ENCODE peak calls at places on chromosomes 1 and 21, in eight cellular contexts. M, P, J, K, L, N, F and Y are unnamed samples.
A peak's percentile ranks its signal among the peaks of the same experiment; 100 is the strongest.

GRCh38 chr1:8962812-8963669 is 17.4 kb downstream of the CA6 start:
- DNase-seq in M (no peak), P (no peak), J (no peak), K (peak; percentile 10), L (peak; percentile 50), N (peak; percentile 37), F (peak; percentile 73), Y (no peak)

GRCh38 chr1:25821112-25821476 is 1.3 kb downstream of the MTFR1L start:
- DNase-seq in M (no peak), P (no peak), J (no peak), K (no peak), L (no peak), N (no peak), F (no peak), Y (no peak)

GRCh38 chr1:235646463-235646862 is 3.1 kb downstream of the GNG4 start:
- DNase-seq in M (no peak), P (no peak), J (peak; percentile 58), K (no peak), L (no peak), N (no peak), F (no peak), Y (no peak)

GRCh38 chr1:44262414-44262813 is 49.1 kb downstream of the DMAP1 start:
- DNase-seq in M (no peak), P (no peak), J (no peak), K (no peak), L (no peak), N (no peak), F (no peak), Y (no peak)

GRCh38 chr1:165501351-165501974 is 42.3 kb upstream of the LRRC52 start:
- DNase-seq in M (no peak), P (no peak), J (no peak), K (no peak), L (no peak), N (no peak), F (no peak), Y (no peak)

GRCh38 chr1:223831755-223832636 is 13.8 kb downstream of the TP53BP2 start:
- DNase-seq in M (no peak), P (no peak), J (no peak), K (no peak), L (peak; percentile 39), N (no peak), F (peak; percentile 24), Y (no peak)

GRCh38 chr21:40658237-40658636 is 188.7 kb downstream of the DSCAM start:
- DNase-seq in M (no peak), P (no peak), J (peak; percentile 29), K (no peak), L (no peak), N (no peak), F (no peak), Y (no peak)

GRCh38 chr1:243974451-243975292 is 76.4 kb upstream of the ZBTB18 start:
- DNase-seq in M (no peak), P (no peak), J (no peak), K (no peak), L (peak; percentile 20), N (no peak), F (no peak), Y (no peak)

GRCh38 chr1:222165625-222166024 is 382.3 kb downstream of the HHIPL2 start:
- DNase-seq in M (no peak), P (no peak), J (no peak), K (no peak), L (no peak), N (no peak), F (no peak), Y (no peak)

GRCh38 chr1:16442941-16443340 is 2.4 kb downstream of the NECAP2 start:
- DNase-seq in M (no peak), P (no peak), J (no peak), K (no peak), L (no peak), N (no peak), F (peak; percentile 38), Y (no peak)

GRCh38 chr1:111366256-111366655 is 61.3 kb downstream of the OVGP1 start:
- DNase-seq in M (no peak), P (no peak), J (no peak), K (no peak), L (peak; percentile 20), N (no peak), F (no peak), Y (no peak)

GRCh38 chr1:204080163-204080903 is 7.4 kb downstream of the SOX13 start:
- DNase-seq in M (no peak), P (peak; percentile 97), J (peak; percentile 50), K (no peak), L (peak; percentile 95), N (no peak), F (no peak), Y (peak; percentile 97)

GRCh38 chr1:226274138-226274537 is 34.8 kb downstream of the LIN9 start:
- DNase-seq in M (no peak), P (no peak), J (no peak), K (no peak), L (no peak), N (no peak), F (no peak), Y (no peak)

GRCh38 chr1:166839600-166840308 is 479 bp downstream of the POGK start:
- DNase-seq in M (peak; percentile 53), P (peak; percentile 42), J (peak; percentile 76), K (peak; percentile 48), L (peak; percentile 82), N (peak; percentile 64), F (peak; percentile 54), Y (peak; percentile 62)

GRCh38 chr1:91749690-91750335 is 136.1 kb downstream of the TGFBR3 start:
- DNase-seq in M (no peak), P (no peak), J (no peak), K (no peak), L (no peak), N (no peak), F (no peak), Y (no peak)

GRCh38 chr1:212670882-212671281 is 28.8 kb downstream of the BATF3 start:
- DNase-seq in M (no peak), P (no peak), J (no peak), K (no peak), L (no peak), N (no peak), F (no peak), Y (no peak)

GRCh38 chr21:33971492-33972013 is 55.9 kb upstream of the ATP5PO start:
- DNase-seq in M (no peak), P (peak; percentile 29), J (no peak), K (no peak), L (no peak), N (no peak), F (no peak), Y (no peak)

GRCh38 chr1:109760581-109761226 is 3.0 kb downstream of the EPS8L3 start:
- DNase-seq in M (no peak), P (no peak), J (no peak), K (no peak), L (no peak), N (no peak), F (no peak), Y (peak; percentile 34)

GRCh38 chr1:212637902-212638301 is 29.3 kb downstream of the ATF3 start:
- DNase-seq in M (no peak), P (no peak), J (no peak), K (no peak), L (peak; percentile 38), N (no peak), F (no peak), Y (no peak)

GRCh38 chr1:218460367-218460766 is 115.2 kb downstream of the TGFB2 start:
- DNase-seq in M (no peak), P (no peak), J (no peak), K (no peak), L (peak; percentile 23), N (no peak), F (no peak), Y (no peak)

GRCh38 chr1:153348511-153349362 is at the start of gene PGLYRP4:
- DNase-seq in M (no peak), P (no peak), J (no peak), K (no peak), L (no peak), N (no peak), F (no peak), Y (no peak)

GRCh38 chr1:98991127-98992003 is 13.3 kb downstream of the PLPPR5 start:
- DNase-seq in M (no peak), P (no peak), J (no peak), K (no peak), L (peak; percentile 18), N (no peak), F (peak; percentile 47), Y (no peak)

GRCh38 chr21:21406918-21407317 is 408.7 kb downstream of the NCAM2 start:
- DNase-seq in M (no peak), P (no peak), J (no peak), K (no peak), L (no peak), N (no peak), F (no peak), Y (no peak)

GRCh38 chr1:233431753-233432403 is 104.4 kb downstream of the MAP3K21 start:
- DNase-seq in M (no peak), P (no peak), J (no peak), K (no peak), L (no peak), N (no peak), F (no peak), Y (no peak)

GRCh38 chr1:174800221-174800791 is 199.4 kb upstream of the CACYBP start:
- DNase-seq in M (peak; percentile 3), P (peak; percentile 6), J (peak; percentile 24), K (no peak), L (peak; percentile 29), N (peak; percentile 11), F (peak; percentile 16), Y (no peak)

GRCh38 chr1:248812736-248813425 is 12.8 kb downstream of the SH3BP5L start:
- DNase-seq in M (no peak), P (no peak), J (no peak), K (no peak), L (no peak), N (no peak), F (no peak), Y (peak; percentile 32)

GRCh38 chr1:5099558-5099957 is 445.1 kb downstream of the AJAP1 start:
- DNase-seq in M (no peak), P (peak; percentile 30), J (no peak), K (no peak), L (no peak), N (no peak), F (no peak), Y (peak; percentile 47)